ENCODE peak calls at places on chromosomes 11 and 22, in five cellular contexts. H, J, L, Z and T are unnamed samples.
A peak's percentile ranks its signal among the peaks of the same experiment; 100 is the strongest.

GRCh38 chr11:35507688-35508087 is 17.7 kb downstream of the PAMR1 start:
- DNase-seq in H (no peak), J (peak; percentile 46), L (no peak), Z (no peak), T (no peak)

GRCh38 chr11:128324531-128325141 is 262.7 kb downstream of the ETS1 start:
- DNase-seq in H (no peak), J (no peak), L (no peak), Z (peak; percentile 84), T (peak; percentile 90)

GRCh38 chr11:71453911-71454304 is 905 bp downstream of the NADSYN1 start:
- DNase-seq in H (no peak), J (no peak), L (no peak), Z (no peak), T (no peak)

GRCh38 chr22:41596776-41597634 is 7.4 kb upstream of the PMM1 start:
- DNase-seq in H (peak; percentile 22), J (peak; percentile 53), L (peak; percentile 54), Z (peak; percentile 58), T (peak; percentile 55)

GRCh38 chr11:95230054-95231034 is 658 bp downstream of the SESN3 start:
- DNase-seq in H (peak; percentile 79), J (peak; percentile 35), L (no peak), Z (peak; percentile 41), T (peak; percentile 45)

GRCh38 chr22:48976556-48977535 is 850.8 kb downstream of the BRD1 start:
- DNase-seq in H (no peak), J (no peak), L (no peak), Z (no peak), T (no peak)

GRCh38 chr11:68998390-68998911 is 14.6 kb downstream of the MRGPRF start:
- DNase-seq in H (no peak), J (no peak), L (peak; percentile 11), Z (no peak), T (no peak)

GRCh38 chr22:37633693-37634504 is 5.6 kb upstream of the SH3BP1 start:
- DNase-seq in H (peak; percentile 34), J (peak; percentile 80), L (peak; percentile 86), Z (peak; percentile 73), T (peak; percentile 85)

GRCh38 chr11:79579063-79579462 is 138.2 kb upstream of the TENM4 start:
- DNase-seq in H (no peak), J (no peak), L (no peak), Z (no peak), T (no peak)

GRCh38 chr11:66718320-66718971 is 10.6 kb downstream of the SPTBN2 start:
- DNase-seq in H (no peak), J (no peak), L (no peak), Z (no peak), T (no peak)

GRCh38 chr11:121595717-121596156 is 143.0 kb upstream of the SORL1-AS1 start:
- DNase-seq in H (peak; percentile 54), J (peak; percentile 99), L (peak; percentile 99), Z (no peak), T (no peak)

GRCh38 chr11:70066136-70066520 is 12.0 kb upstream of the ANO1 start:
- DNase-seq in H (no peak), J (no peak), L (no peak), Z (no peak), T (no peak)

GRCh38 chr22:31734512-31734911 is 15.4 kb downstream of the PRR14L start:
- DNase-seq in H (peak; percentile 52), J (peak; percentile 72), L (peak; percentile 88), Z (no peak), T (no peak)

GRCh38 chr22:31595271-31595670 is 66.7 kb downstream of the PISD start:
- DNase-seq in H (no peak), J (no peak), L (no peak), Z (no peak), T (no peak)

GRCh38 chr22:45407793-45408192 is 5.6 kb downstream of the SMC1B start:
- DNase-seq in H (no peak), J (no peak), L (no peak), Z (no peak), T (no peak)

GRCh38 chr11:1907955-1908354 is 11.5 kb upstream of the TNNT3 start:
- DNase-seq in H (no peak), J (no peak), L (no peak), Z (no peak), T (no peak)

GRCh38 chr11:110317516-110317932 is 21.1 kb upstream of the RDX start:
- DNase-seq in H (no peak), J (peak; percentile 36), L (no peak), Z (no peak), T (no peak)

GRCh38 chr22:35043251-35043931 is 22.6 kb upstream of the ISX start:
- DNase-seq in H (no peak), J (no peak), L (peak; percentile 11), Z (no peak), T (no peak)

GRCh38 chr11:116696381-116696941 is 76.3 kb downstream of the BUD13 start:
- DNase-seq in H (no peak), J (peak; percentile 4), L (peak; percentile 29), Z (no peak), T (no peak)

GRCh38 chr11:42234381-42235035 is 775.1 kb upstream of the LRRC4C start:
- DNase-seq in H (no peak), J (peak; percentile 66), L (peak; percentile 1), Z (no peak), T (no peak)

GRCh38 chr11:8032576-8033311 is 45.6 kb downstream of the EIF3F start:
- DNase-seq in H (no peak), J (no peak), L (no peak), Z (no peak), T (no peak)

GRCh38 chr11:9313648-9314290 is 624 bp downstream of the TMEM41B start:
- DNase-seq in H (no peak), J (peak; percentile 14), L (peak; percentile 37), Z (peak; percentile 34), T (peak; percentile 39)

GRCh38 chr22:31616315-31616980 is 45.6 kb downstream of the PISD start:
- DNase-seq in H (no peak), J (no peak), L (no peak), Z (peak; percentile 65), T (peak; percentile 77)

GRCh38 chr11:121240650-121241299 is 51.8 kb upstream of the SC5D start:
- DNase-seq in H (no peak), J (no peak), L (no peak), Z (no peak), T (no peak)

GRCh38 chr22:26763633-26764295 is 106.4 kb downstream of the MIAT start:
- DNase-seq in H (peak; percentile 20), J (peak; percentile 42), L (peak; percentile 85), Z (no peak), T (no peak)

GRCh38 chr22:46421272-46421671 is 85.8 kb downstream of the TRMU start:
- DNase-seq in H (no peak), J (no peak), L (no peak), Z (peak; percentile 24), T (peak; percentile 54)

GRCh38 chr11:1126935-1127663 is 30.7 kb upstream of the MUC5AC start:
- DNase-seq in H (no peak), J (no peak), L (no peak), Z (peak; percentile 1), T (peak; percentile 7)

GRCh38 chr11:44464741-44465140 is 100.7 kb upstream of the CD82 start:
- DNase-seq in H (no peak), J (peak; percentile 7), L (no peak), Z (no peak), T (no peak)